ENCODE peak calls at places on chromosome 18, in seven cellular contexts. F, Q, N, V, B, D and H are unnamed samples.

GRCh38 chr18:41906528-41907256 is 48.3 kb upstream of the PIK3C3 start:
- DNase-seq in B (no peak), D (peak), F (no peak), V (peak), N (peak), Q (peak), H (no peak)

GRCh38 chr18:65754121-65754520 is 3.3 kb downstream of the CDH7 start:
- DNase-seq in D (no peak), F (no peak), B (no peak), V (peak), Q (peak), N (no peak), H (no peak)

GRCh38 chr18:28657836-28658410 is 481.0 kb upstream of the CDH2 start:
- DNase-seq in F (no peak), Q (no peak), V (peak), B (no peak), D (no peak), N (no peak), H (no peak)

GRCh38 chr18:37476182-37476581 is 89.4 kb downstream of the CELF4 start:
- DNase-seq in N (peak), D (peak), B (no peak), F (peak), V (peak), Q (peak), H (peak)

GRCh38 chr18:25590456-25590855 is 238.5 kb upstream of the ZNF521 start:
- DNase-seq in V (no peak), B (no peak), N (no peak), Q (no peak), F (no peak), D (no peak), H (no peak)

GRCh38 chr18:36829362-36830140 is 624 bp downstream of the KIAA1328 start:
- DNase-seq in V (no peak), D (no peak), F (no peak), B (no peak), N (peak), Q (no peak), H (no peak)

GRCh38 chr18:65091737-65092329 is 659.0 kb upstream of the CDH7 start:
- DNase-seq in F (peak), Q (peak), B (no peak), V (peak), D (peak), N (peak), H (peak)

GRCh38 chr18:79819064-79819725 is 21.5 kb downstream of the KCNG2 start:
- DNase-seq in Q (no peak), B (no peak), D (no peak), V (no peak), F (no peak), N (no peak), H (no peak)

GRCh38 chr18:24482826-24483225 is 22.4 kb downstream of the HRH4 start:
- DNase-seq in V (no peak), Q (no peak), N (no peak), F (no peak), B (no peak), D (no peak), H (no peak)

GRCh38 chr18:73296686-73297085 is 428.9 kb upstream of the NETO1 start:
- DNase-seq in F (no peak), V (no peak), B (no peak), D (no peak), Q (no peak), N (no peak), H (no peak)

GRCh38 chr18:45161850-45162249 is 453.4 kb upstream of the SLC14A2 start:
- DNase-seq in V (no peak), D (no peak), N (no peak), Q (no peak), B (no peak), F (no peak), H (no peak)

GRCh38 chr18:8333961-8334360 is 275.3 kb upstream of the RAB12 start:
- DNase-seq in N (no peak), B (no peak), V (no peak), D (no peak), Q (no peak), F (no peak), H (no peak)

GRCh38 chr18:23259701-23260661 is 124.7 kb downstream of the CABLES1 start:
- DNase-seq in V (peak), Q (peak), F (peak), N (peak), D (peak), B (peak), H (no peak)

GRCh38 chr18:52716926-52717325 is 376.9 kb downstream of the DCC start:
- DNase-seq in D (no peak), B (peak), Q (peak), F (no peak), N (peak), V (no peak), H (no peak)

GRCh38 chr18:72868666-72869661 is 1.2 kb upstream of the NETO1 start:
- DNase-seq in V (peak), Q (peak), N (no peak), B (no peak), F (peak), D (peak), H (peak)

GRCh38 chr18:58405107-58405898 is 223.6 kb downstream of the ALPK2 start:
- DNase-seq in Q (no peak), N (no peak), F (no peak), D (no peak), B (no peak), V (no peak), H (no peak)

GRCh38 chr18:63142502-63143045 is 177.0 kb downstream of the BCL2 start:
- DNase-seq in D (no peak), F (no peak), N (no peak), Q (no peak), B (no peak), V (no peak), H (no peak)

GRCh38 chr18:76592981-76593381 is 97.9 kb upstream of the ZNF516 start:
- DNase-seq in F (no peak), N (peak), D (no peak), B (no peak), Q (peak), V (peak), H (peak)

GRCh38 chr18:51390695-51391094 is 193.2 kb upstream of the MEX3C start:
- DNase-seq in Q (peak), N (no peak), V (peak), F (no peak), D (no peak), B (no peak), H (no peak)

GRCh38 chr18:36527740-36528455 is 230.4 kb downstream of the FHOD3 start:
- DNase-seq in B (peak), F (no peak), N (no peak), Q (peak), V (no peak), D (no peak), H (no peak)

GRCh38 chr18:78805840-78806239 is 173.8 kb upstream of the SALL3 start:
- DNase-seq in Q (no peak), N (no peak), F (no peak), V (no peak), B (no peak), D (no peak), H (no peak)

GRCh38 chr18:2526320-2526719 is 45.0 kb downstream of the METTL4 start:
- DNase-seq in Q (no peak), B (no peak), N (no peak), V (no peak), F (no peak), D (no peak), H (no peak)

GRCh38 chr18:10376735-10377134 is 77.7 kb upstream of the APCDD1 start:
- DNase-seq in F (no peak), Q (no peak), B (no peak), V (no peak), D (no peak), N (no peak), H (no peak)

GRCh38 chr18:11981633-11982366 is 493 bp downstream of the IMPA2 start:
- DNase-seq in B (peak), F (peak), D (peak), N (peak), V (peak), Q (peak), H (no peak)

GRCh38 chr18:11980555-11981382 is 538 bp upstream of the IMPA2 start:
- DNase-seq in V (peak), D (peak), F (peak), N (peak), B (peak), Q (peak), H (peak)

GRCh38 chr18:11980148-11980554 is 1.2 kb upstream of the IMPA2 start:
- DNase-seq in B (no peak), F (no peak), N (peak), V (no peak), Q (no peak), D (no peak), H (no peak)

GRCh38 chr18:11982981-11983380 is 1.7 kb downstream of the IMPA2 start:
- DNase-seq in B (no peak), Q (no peak), V (no peak), F (no peak), D (no peak), N (no peak), H (no peak)

GRCh38 chr18:11981383-11981632 is at the start of gene IMPA2:
- DNase-seq in N (no peak), B (no peak), D (no peak), V (no peak), Q (no peak), F (no peak), H (no peak)
- H2BK120ac ChIP-seq in N (peak), B (peak), D (peak), V (peak), Q (no peak), F (no peak), H (no peak)

GRCh38 chr18:61753373-61753772 is 139.4 kb downstream of the RNF152 start:
- DNase-seq in F (no peak), V (no peak), N (no peak), Q (no peak), B (no peak), D (no peak), H (no peak)
- H2BK120ac ChIP-seq in F (no peak), V (no peak), N (no peak), Q (no peak), B (no peak), D (no peak), H (no peak)

DNA sequence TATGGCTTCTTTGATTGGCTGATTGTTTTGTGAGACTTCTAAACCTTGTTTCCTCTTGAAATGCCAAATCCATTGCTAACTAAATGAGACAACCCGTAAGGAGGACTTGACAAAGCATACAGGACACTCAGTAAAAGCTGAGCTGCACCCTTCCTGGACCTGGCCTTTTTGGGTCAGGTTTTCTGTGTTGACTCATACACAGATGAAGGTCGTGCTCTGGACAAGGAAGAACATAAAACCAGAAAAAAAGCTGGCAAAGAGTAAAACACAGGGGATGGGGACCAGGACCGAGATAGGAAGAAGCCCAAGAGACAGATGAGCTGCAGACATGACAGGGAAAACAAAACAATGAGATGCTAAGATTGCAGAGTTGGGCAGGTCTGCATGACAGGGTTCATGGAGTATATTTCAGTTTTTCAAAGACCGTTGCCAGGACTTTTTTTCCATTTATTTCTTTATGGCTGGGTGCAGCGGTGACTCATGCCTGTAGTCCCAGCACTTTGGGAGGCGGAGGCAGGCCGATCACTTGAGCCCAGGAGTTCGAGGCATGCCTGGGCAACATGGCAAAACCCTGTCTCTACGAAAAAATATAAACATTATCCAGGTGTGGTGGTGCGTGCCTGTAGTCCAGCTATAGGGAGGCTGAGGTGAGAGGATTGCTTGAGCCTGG is 41.4 kb downstream of the INO80C start:
- DNase-seq in B (no peak), D (no peak), N (peak), Q (no peak), F (no peak), V (peak), H (no peak)
- H2BK120ac ChIP-seq in B (peak), D (no peak), N (peak), Q (no peak), F (no peak), V (no peak), H (no peak)

GRCh38 chr18:48310353-48310752 is 98.8 kb downstream of the ZBTB7C start:
- DNase-seq in N (no peak), Q (no peak), F (no peak), V (no peak), D (no peak), B (no peak), H (no peak)
- H2BK120ac ChIP-seq in N (no peak), Q (no peak), F (no peak), V (no peak), D (no peak), B (no peak), H (no peak)

DNA sequence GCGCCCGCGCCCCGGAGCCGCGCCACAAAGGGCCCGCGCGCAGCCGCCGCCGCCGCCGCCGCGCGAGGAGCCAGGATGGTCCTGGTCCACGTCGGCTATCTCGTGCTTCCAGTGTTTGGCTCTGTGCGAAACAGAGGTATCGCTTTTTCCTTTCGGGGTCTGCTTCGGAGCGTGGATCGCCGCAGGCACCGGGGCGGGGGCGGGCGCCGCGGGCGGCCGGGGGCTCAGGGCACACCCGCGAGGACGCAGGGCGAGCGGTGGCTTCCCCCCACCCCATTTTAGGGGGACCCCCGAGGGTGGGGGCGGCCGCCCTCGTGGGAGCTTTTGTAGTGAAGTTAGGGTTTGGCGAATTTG is 230.0 kb downstream of the HAUS1 start:
- DNase-seq in V (no peak), Q (no peak), D (no peak), B (no peak), F (no peak), N (no peak), H (no peak)
- H2BK120ac ChIP-seq in V (no peak), Q (peak), D (peak), B (no peak), F (no peak), N (no peak), H (no peak)

GRCh38 chr18:34886162-34886561 is 155.1 kb upstream of the MAPRE2 start:
- DNase-seq in D (no peak), N (no peak), F (no peak), B (no peak), Q (no peak), V (no peak), H (no peak)

GRCh38 chr18:34887881-34888580 is 153.2 kb upstream of the MAPRE2 start:
- DNase-seq in D (no peak), V (no peak), Q (no peak), N (no peak), F (no peak), B (no peak), H (no peak)

GRCh38 chr18:34880882-34881852 is 160.0 kb upstream of the MAPRE2 start:
- DNase-seq in F (no peak), N (peak), Q (no peak), B (no peak), D (no peak), V (peak), H (no peak)

GRCh38 chr18:34880403-34880802 is 160.8 kb upstream of the MAPRE2 start:
- DNase-seq in F (no peak), V (no peak), Q (no peak), B (no peak), D (no peak), N (no peak), H (no peak)

GRCh38 chr18:34884456-34884855 is 156.8 kb upstream of the MAPRE2 start:
- DNase-seq in F (no peak), D (no peak), V (no peak), Q (no peak), B (no peak), N (no peak), H (no peak)
- H2BK120ac ChIP-seq in F (no peak), D (no peak), V (no peak), Q (no peak), B (peak), N (no peak), H (no peak)

DNA sequence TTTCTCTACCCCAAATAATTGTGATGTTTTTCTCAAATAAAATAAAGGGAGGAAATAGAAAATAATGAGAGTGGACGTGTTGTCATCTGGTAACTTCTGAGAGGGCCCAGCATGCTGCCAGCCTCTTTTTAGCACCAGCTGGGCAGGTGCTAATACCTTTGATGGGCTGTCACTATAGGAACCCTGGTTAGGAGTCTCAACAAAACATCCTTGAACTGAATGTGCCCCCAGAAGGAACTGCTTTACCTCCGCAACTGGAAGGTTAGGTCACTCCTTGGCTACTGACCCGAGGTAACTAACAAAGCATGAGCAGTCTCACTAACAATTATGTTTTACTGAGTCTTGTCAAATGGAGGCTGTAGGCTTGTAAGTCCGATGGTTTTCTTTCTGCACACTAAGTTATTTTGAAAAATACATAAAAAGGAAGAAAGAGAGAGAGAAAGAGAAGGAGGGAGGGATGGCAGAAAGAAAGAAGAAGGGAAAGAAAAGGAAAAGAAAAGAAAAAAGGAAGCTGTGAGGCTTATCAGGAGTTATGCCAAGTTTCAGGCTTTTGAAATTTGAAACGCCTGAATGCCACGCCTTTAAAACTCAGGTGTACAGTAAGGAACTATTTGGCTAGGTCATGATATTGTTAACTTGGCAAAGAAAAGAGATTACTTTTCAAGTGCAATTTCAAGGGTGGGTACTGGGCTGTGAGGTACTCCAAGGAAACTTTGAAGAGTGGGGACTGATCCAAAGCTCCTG is 91.0 kb downstream of the TGIF1 start:
- DNase-seq in B (no peak), D (no peak), N (no peak), Q (peak), V (no peak), F (no peak), H (no peak)
- H2BK120ac ChIP-seq in B (no peak), D (no peak), N (no peak), Q (no peak), V (no peak), F (no peak), H (no peak)

GRCh38 chr18:74590606-74591005 is 7.1 kb upstream of the ZNF407 start:
- DNase-seq in N (no peak), Q (no peak), V (no peak), D (no peak), B (no peak), F (no peak), H (no peak)
- H2BK120ac ChIP-seq in N (no peak), Q (no peak), V (no peak), D (no peak), B (no peak), F (no peak), H (no peak)